ENCODE peak calls at places on chromosomes 12 and 14, in nine cellular contexts. I is mesothelial cell of epicardium, A is natural killer cell, O is progenitor cell of endocrine pancreas, J is uterus, Z is dorsolateral prefrontal cortex, T is nephron progenitor cell, P is H9, S is pancreas. Q is an unnamed sample.

GRCh38 chr12:65140738-65141137 is 19.6 kb upstream of the WIF1 start:
- DNase-seq in S (no peak), A (no peak), T (no peak), O (no peak), J (no peak), Z (no peak), P (no peak), I (no peak), Q (no peak)

GRCh38 chr12:90816353-90817089 is 138.5 kb downstream of the CCER1 start:
- DNase-seq in Z (no peak), I (no peak), T (no peak), P (no peak), J (no peak), A (no peak), S (no peak), O (no peak), Q (no peak)

GRCh38 chr14:67483599-67484270 is 4.8 kb downstream of the TMEM229B start:
- DNase-seq in T (no peak), P (no peak), A (no peak), S (peak), O (no peak), J (no peak), I (no peak), Z (no peak), Q (no peak)

GRCh38 chr12:92302041-92302829 is 156.6 kb upstream of the BTG1 start:
- DNase-seq in O (no peak), S (no peak), A (no peak), I (no peak), P (no peak), Z (no peak), J (no peak), T (no peak), Q (no peak)

GRCh38 chr14:104805326-104805678 is 4.4 kb downstream of the ZBTB42 start:
- DNase-seq in I (no peak), A (no peak), J (no peak), Z (no peak), S (peak), T (no peak), P (no peak), O (no peak), Q (no peak)

GRCh38 chr12:124463341-124463861 is 104.0 kb downstream of the NCOR2 start:
- DNase-seq in I (no peak), O (no peak), T (no peak), P (no peak), Z (peak), A (no peak), S (peak), J (no peak), Q (no peak)

GRCh38 chr14:103232831-103233319 is 101.2 kb upstream of the EIF5 start:
- DNase-seq in A (no peak), Z (no peak), I (no peak), S (no peak), P (no peak), T (no peak), O (no peak), J (no peak), Q (no peak)

GRCh38 chr12:20852649-20853048 is 42.1 kb downstream of the SLCO1B3 start:
- DNase-seq in A (no peak), P (no peak), J (no peak), I (no peak), T (no peak), S (no peak), O (no peak), Z (no peak), Q (no peak)

GRCh38 chr12:128969480-128970055 is 116.3 kb downstream of the GLT1D1 start:
- DNase-seq in A (no peak), T (peak), J (no peak), I (peak), O (peak), Z (peak), S (peak), P (peak), Q (peak)

GRCh38 chr12:116916714-116917114 is 6.0 kb downstream of the FBXW8 start:
- DNase-seq in Z (no peak), T (no peak), A (peak), I (no peak), J (no peak), P (no peak), O (no peak), S (no peak), Q (no peak)

GRCh38 chr14:63214417-63215196 is 10.4 kb downstream of the RHOJ start:
- DNase-seq in A (no peak), S (no peak), P (no peak), J (no peak), I (no peak), O (no peak), Z (no peak), T (no peak), Q (no peak)

GRCh38 chr12:3073438-3074255 is 3.5 kb upstream of the TSPAN9 start:
- DNase-seq in T (peak), Z (peak), P (peak), A (peak), J (peak), S (peak), O (peak), I (peak), Q (peak)

DNA sequence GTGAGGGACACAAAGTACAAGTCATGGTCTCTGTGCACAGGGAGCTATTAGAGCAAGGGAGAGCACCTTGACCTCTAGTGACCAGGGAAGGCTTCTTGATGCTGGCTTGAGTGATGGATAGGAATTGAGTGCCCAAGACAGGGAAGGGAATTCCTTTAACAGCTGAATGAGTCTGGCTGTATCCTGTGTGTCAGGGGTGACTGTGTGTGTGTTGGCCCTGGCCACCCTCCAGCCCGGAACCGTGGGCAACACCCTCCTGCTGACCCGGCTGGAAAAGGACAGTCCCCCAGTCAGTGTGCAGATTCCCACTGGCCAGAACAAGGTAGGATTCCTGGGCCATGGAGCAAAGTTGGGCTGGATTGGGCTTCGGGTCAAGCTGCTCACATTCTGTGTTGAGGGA is 5.5 kb upstream of the PFDN5 start:
- DNase-seq in I (no peak), A (no peak), Z (no peak), O (no peak), P (no peak), S (no peak), J (no peak), T (no peak), Q (no peak)
- TF ChIP-seq CTCF in I (no peak), A (no peak), Z (no peak), O (no peak), P (no peak), S (no peak), J (no peak), T (no peak), Q (no peak)

DNA sequence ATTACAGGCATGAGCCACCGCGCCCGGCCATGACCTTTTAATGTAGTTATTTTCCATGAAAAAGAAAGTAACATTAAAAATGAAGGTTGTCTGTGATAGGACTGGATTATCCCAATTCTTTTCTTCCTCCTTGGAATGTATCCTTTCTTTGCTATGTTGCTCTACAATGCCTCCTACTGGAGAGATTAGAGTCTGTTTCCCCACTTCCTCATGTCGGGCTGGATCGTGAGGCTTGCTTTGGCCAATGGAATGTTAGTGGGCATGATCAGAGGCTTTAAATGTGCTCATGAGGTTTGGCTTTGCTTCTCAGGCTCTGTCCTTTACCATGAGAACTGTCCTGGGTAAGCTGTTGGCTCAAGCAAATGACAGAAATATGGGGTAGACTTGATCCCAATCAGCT is 34.7 kb upstream of the SOCS2 start:
- DNase-seq in J (no peak), S (no peak), O (no peak), T (no peak), I (no peak), A (no peak), Z (no peak), P (no peak), Q (no peak)
- TF ChIP-seq CTCF in J (no peak), S (no peak), O (peak), T (no peak), I (no peak), A (no peak), Z (no peak), P (peak), Q (peak)

DNA sequence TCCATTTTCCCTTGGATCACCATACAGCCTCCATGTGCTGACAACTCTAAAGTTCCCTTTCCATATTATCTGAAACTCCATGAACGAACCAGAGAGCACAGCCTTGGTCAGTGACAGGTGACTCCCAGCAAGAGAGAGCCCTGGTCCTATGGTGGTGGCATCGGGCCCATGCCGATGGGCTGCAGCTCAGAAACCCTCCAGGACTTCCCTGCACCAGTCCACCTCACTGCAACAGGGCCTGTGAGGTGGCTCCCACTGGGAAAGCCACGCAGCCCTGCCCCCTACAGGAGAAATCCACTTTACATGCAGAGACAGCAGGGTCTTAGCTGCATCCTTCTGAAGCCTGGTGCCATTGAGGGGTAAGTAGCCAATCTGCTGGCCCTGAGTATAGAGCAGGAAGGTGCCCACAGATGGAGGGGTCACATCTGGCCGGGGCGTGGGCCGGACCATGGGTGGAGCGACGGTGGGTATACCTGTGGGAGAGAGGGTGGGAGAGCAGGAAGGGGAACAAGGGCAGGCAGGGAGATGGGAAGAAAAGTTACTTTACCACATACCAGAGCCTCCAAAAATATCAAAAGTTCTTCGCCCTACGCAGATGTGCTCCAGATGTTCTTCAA is 24.7 kb downstream of the RTRAF start:
- DNase-seq in S (no peak), O (peak), A (no peak), Z (no peak), P (peak), I (no peak), J (no peak), T (peak), Q (no peak)
- TF ChIP-seq CTCF in S (no peak), O (peak), A (no peak), Z (no peak), P (peak), I (peak), J (no peak), T (no peak), Q (peak)

GRCh38 chr12:30437044-30437443 is 258.6 kb downstream of the IPO8 start:
- DNase-seq in J (no peak), I (no peak), S (no peak), T (no peak), P (no peak), A (no peak), O (no peak), Z (no peak), Q (no peak)
- TF ChIP-seq CTCF in J (no peak), I (no peak), S (no peak), T (no peak), P (no peak), A (no peak), O (no peak), Z (no peak), Q (no peak)

GRCh38 chr14:26004342-26004741 is 593.5 kb downstream of the NOVA1 start:
- DNase-seq in T (no peak), S (no peak), Z (no peak), O (no peak), A (no peak), I (no peak), P (no peak), J (no peak), Q (no peak)

GRCh38 chr14:26008290-26008689 is 589.5 kb downstream of the NOVA1 start:
- DNase-seq in P (peak), I (no peak), T (no peak), Z (no peak), J (no peak), S (no peak), O (no peak), A (no peak), Q (no peak)
- TF ChIP-seq CTCF in P (peak), I (no peak), T (peak), Z (no peak), J (no peak), S (no peak), O (peak), A (no peak), Q (peak)

GRCh38 chr12:89504560-89505346 is 19.8 kb downstream of the GALNT4 start:
- DNase-seq in I (no peak), A (no peak), J (no peak), S (no peak), P (no peak), T (no peak), Z (no peak), O (no peak), Q (no peak)
- TF ChIP-seq CTCF in I (no peak), A (no peak), J (no peak), S (no peak), P (no peak), T (no peak), Z (no peak), O (no peak), Q (peak)

GRCh38 chr12:110501722-110502448 is at the start of the genes RAD9B and VPS29:
- DNase-seq in Z (peak), A (peak), T (peak), J (peak), S (peak), O (peak), P (peak), I (peak), Q (peak)
- TF ChIP-seq CTCF in Z (peak), A (no peak), T (no peak), J (no peak), S (no peak), O (no peak), P (no peak), I (no peak), Q (no peak)

Q was measured in type B pancreatic cell.